ENCODE peak calls at places on chromosomes 4 and X, in six cellular contexts. One of them, this sample, is unnamed.

GRCh38 chrX:155094468-155095061 is 23.3 kb downstream of the BRCC3 start:
- DNase-seq in HepG2: peak
- DNase-seq in K562: peak
- DNase-seq in A549: peak
- DNase-seq in endothelial cell of umbilical vein: peak
- DNase-seq in GM12878: no peak
- DNase-seq in this sample: peak

GRCh38 chrX:129606918-129607317 is 47.8 kb downstream of the APLN start:
- DNase-seq in A549: peak
- DNase-seq in GM12878: peak
- DNase-seq in K562: peak
- DNase-seq in HepG2: peak
- DNase-seq in endothelial cell of umbilical vein: peak
- DNase-seq in this sample: peak

GRCh38 chr4:101160792-101161592 is 186.3 kb downstream of the PPP3CA start:
- DNase-seq in GM12878: no peak
- DNase-seq in A549: peak
- DNase-seq in K562: no peak
- DNase-seq in HepG2: no peak
- DNase-seq in endothelial cell of umbilical vein: no peak
- DNase-seq in this sample: no peak

GRCh38 chr4:139807483-139807882 is 141.9 kb downstream of the MGST2 start:
- DNase-seq in endothelial cell of umbilical vein: no peak
- DNase-seq in GM12878: no peak
- DNase-seq in HepG2: no peak
- DNase-seq in A549: no peak
- DNase-seq in K562: no peak
- DNase-seq in this sample: no peak

GRCh38 chr4:80989921-80990544 is 40.5 kb upstream of the BMP3 start:
- DNase-seq in GM12878: peak
- DNase-seq in K562: peak
- DNase-seq in endothelial cell of umbilical vein: peak
- DNase-seq in A549: peak
- DNase-seq in HepG2: peak
- DNase-seq in this sample: peak

GRCh38 chr4:183403486-183403885 is 41.0 kb upstream of the CDKN2AIP start:
- DNase-seq in endothelial cell of umbilical vein: no peak
- DNase-seq in K562: no peak
- DNase-seq in GM12878: no peak
- DNase-seq in A549: no peak
- DNase-seq in HepG2: no peak
- DNase-seq in this sample: peak

GRCh38 chr4:81498046-81498445 is 26.3 kb upstream of the RASGEF1B start:
- DNase-seq in GM12878: no peak
- DNase-seq in endothelial cell of umbilical vein: no peak
- DNase-seq in HepG2: no peak
- DNase-seq in K562: no peak
- DNase-seq in A549: no peak
- DNase-seq in this sample: no peak

GRCh38 chr4:43754566-43754965 is 694.0 kb downstream of the KCTD8 start:
- DNase-seq in endothelial cell of umbilical vein: no peak
- DNase-seq in GM12878: no peak
- DNase-seq in A549: no peak
- DNase-seq in HepG2: no peak
- DNase-seq in K562: no peak
- DNase-seq in this sample: no peak

GRCh38 chr4:89196056-89196674 is 84.8 kb downstream of the TIGD2 start:
- DNase-seq in GM12878: no peak
- DNase-seq in K562: peak
- DNase-seq in endothelial cell of umbilical vein: no peak
- DNase-seq in A549: peak
- DNase-seq in HepG2: no peak
- DNase-seq in this sample: no peak

GRCh38 chrX:150533863-150534262 is 34.6 kb upstream of the MTM1 start:
- DNase-seq in endothelial cell of umbilical vein: no peak
- DNase-seq in K562: peak
- DNase-seq in HepG2: no peak
- DNase-seq in A549: no peak
- DNase-seq in GM12878: no peak
- DNase-seq in this sample: peak

GRCh38 chr4:81180916-81181315 is 34.1 kb downstream of the PRKG2 start:
- DNase-seq in GM12878: no peak
- DNase-seq in HepG2: no peak
- DNase-seq in A549: no peak
- DNase-seq in K562: no peak
- DNase-seq in endothelial cell of umbilical vein: no peak
- DNase-seq in this sample: peak

GRCh38 chr4:4922441-4922840 is 63.0 kb downstream of the MSX1 start:
- DNase-seq in HepG2: no peak
- DNase-seq in A549: no peak
- DNase-seq in endothelial cell of umbilical vein: no peak
- DNase-seq in K562: no peak
- DNase-seq in GM12878: no peak
- DNase-seq in this sample: no peak

GRCh38 chr4:158172558-158173258 is at the start of gene GASK1B:
- DNase-seq in A549: peak
- DNase-seq in HepG2: peak
- DNase-seq in GM12878: no peak
- DNase-seq in endothelial cell of umbilical vein: peak
- DNase-seq in K562: peak
- DNase-seq in this sample: peak

GRCh38 chrX:119784747-119785446 is 6.5 kb downstream of the RPL39 start:
- DNase-seq in endothelial cell of umbilical vein: peak
- DNase-seq in GM12878: no peak
- DNase-seq in HepG2: no peak
- DNase-seq in A549: peak
- DNase-seq in K562: peak
- DNase-seq in this sample: peak

GRCh38 chr4:55132775-55133174 is 7.4 kb upstream of the KDR start:
- DNase-seq in HepG2: no peak
- DNase-seq in A549: no peak
- DNase-seq in K562: no peak
- DNase-seq in GM12878: no peak
- DNase-seq in endothelial cell of umbilical vein: no peak
- DNase-seq in this sample: no peak

GRCh38 chr4:124234771-124235170 is 477.8 kb downstream of the ANKRD50 start:
- DNase-seq in GM12878: no peak
- DNase-seq in A549: no peak
- DNase-seq in HepG2: no peak
- DNase-seq in K562: no peak
- DNase-seq in endothelial cell of umbilical vein: no peak
- DNase-seq in this sample: no peak

GRCh38 chr4:104470770-104471169 is 23.9 kb downstream of the CXXC4 start:
- DNase-seq in A549: no peak
- DNase-seq in GM12878: no peak
- DNase-seq in HepG2: peak
- DNase-seq in K562: no peak
- DNase-seq in endothelial cell of umbilical vein: no peak
- DNase-seq in this sample: no peak
- TF ChIP-seq MYC in A549: no peak
- TF ChIP-seq MYC in GM12878: no peak
- TF ChIP-seq MYC in HepG2: no peak
- TF ChIP-seq MYC in K562: no peak
- TF ChIP-seq MYC in endothelial cell of umbilical vein: no peak
- TF ChIP-seq MYC in this sample: no peak

GRCh38 chr4:38235338-38235737 is 275.1 kb downstream of the PTTG2 start:
- DNase-seq in endothelial cell of umbilical vein: no peak
- DNase-seq in HepG2: no peak
- DNase-seq in GM12878: no peak
- DNase-seq in A549: no peak
- DNase-seq in K562: no peak
- DNase-seq in this sample: no peak
- H3K4me3 ChIP-seq in endothelial cell of umbilical vein: no peak
- H3K4me3 ChIP-seq in HepG2: no peak
- H3K4me3 ChIP-seq in GM12878: no peak
- H3K4me3 ChIP-seq in A549: no peak
- H3K4me3 ChIP-seq in K562: no peak
- H3K4me3 ChIP-seq in this sample: no peak

DNA sequence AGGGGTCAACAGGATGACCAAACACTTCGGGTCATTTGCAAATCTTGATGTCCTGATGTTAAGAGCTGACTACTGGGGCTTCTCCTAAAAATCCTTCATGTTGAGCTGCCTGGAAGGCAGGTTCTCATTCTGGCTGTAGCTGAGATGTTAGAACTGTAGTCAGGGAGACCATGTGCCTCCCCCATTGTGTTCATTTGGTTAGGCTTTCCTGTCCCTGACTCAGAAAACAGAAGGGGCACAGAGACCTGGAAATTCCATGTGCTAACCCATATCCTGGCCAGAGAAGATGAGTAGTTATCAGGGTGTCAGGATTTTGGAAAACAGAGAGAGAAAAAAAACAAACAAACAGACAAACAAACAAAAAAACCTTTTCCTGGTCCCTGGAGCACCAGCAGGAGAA is 177.5 kb downstream of the AR start:
- DNase-seq in GM12878: no peak
- DNase-seq in HepG2: no peak
- DNase-seq in A549: no peak
- DNase-seq in K562: no peak
- DNase-seq in endothelial cell of umbilical vein: peak
- DNase-seq in this sample: no peak
- TF ChIP-seq MYC in GM12878: no peak
- TF ChIP-seq MYC in HepG2: no peak
- TF ChIP-seq MYC in A549: no peak
- TF ChIP-seq MYC in K562: no peak
- TF ChIP-seq MYC in endothelial cell of umbilical vein: no peak
- TF ChIP-seq MYC in this sample: no peak

GRCh38 chrX:55056820-55057690 is 17.8 kb upstream of the PAGE2B start:
- DNase-seq in endothelial cell of umbilical vein: peak
- DNase-seq in GM12878: no peak
- DNase-seq in A549: no peak
- DNase-seq in K562: peak
- DNase-seq in HepG2: no peak
- DNase-seq in this sample: no peak

DNA sequence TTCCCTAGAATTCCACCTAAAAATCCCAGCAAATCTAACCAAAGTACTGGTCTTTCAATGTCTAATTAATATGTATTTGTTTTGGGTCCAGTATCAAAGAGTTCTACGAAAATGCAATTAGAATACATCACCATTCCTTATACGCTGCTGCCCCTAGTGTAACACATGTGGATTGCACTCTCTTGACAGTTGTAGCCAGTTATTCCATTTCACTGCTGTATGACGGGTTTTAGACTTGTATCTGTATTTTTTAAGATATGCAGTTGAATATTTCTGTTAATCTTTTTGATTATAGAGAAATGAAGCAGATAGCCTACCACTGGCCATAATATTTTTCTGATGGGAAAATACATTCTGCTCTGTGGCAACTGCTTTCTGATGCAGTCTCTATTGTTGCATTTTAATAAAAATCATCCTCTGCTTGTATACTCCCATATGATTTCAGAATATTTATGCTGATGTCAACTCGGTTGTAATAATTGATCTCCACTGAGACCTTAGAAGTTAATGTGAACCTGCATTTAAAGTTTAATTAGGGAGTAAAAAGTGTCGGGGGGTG is 17.1 kb upstream of the PAGE2B start:
- DNase-seq in HepG2: peak
- DNase-seq in GM12878: no peak
- DNase-seq in K562: peak
- DNase-seq in A549: peak
- DNase-seq in endothelial cell of umbilical vein: peak
- DNase-seq in this sample: peak
- H3K4me3 ChIP-seq in HepG2: no peak
- H3K4me3 ChIP-seq in GM12878: no peak
- H3K4me3 ChIP-seq in K562: no peak
- H3K4me3 ChIP-seq in A549: no peak
- H3K4me3 ChIP-seq in endothelial cell of umbilical vein: no peak
- H3K4me3 ChIP-seq in this sample: no peak

GRCh38 chr4:84583871-84584373 is 995 bp downstream of the CDS1 start:
- DNase-seq in HepG2: no peak
- DNase-seq in endothelial cell of umbilical vein: no peak
- DNase-seq in GM12878: no peak
- DNase-seq in A549: no peak
- DNase-seq in K562: no peak
- DNase-seq in this sample: peak
- TF ChIP-seq MYC in HepG2: no peak
- TF ChIP-seq MYC in endothelial cell of umbilical vein: no peak
- TF ChIP-seq MYC in GM12878: no peak
- TF ChIP-seq MYC in A549: no peak
- TF ChIP-seq MYC in K562: no peak
- TF ChIP-seq MYC in this sample: no peak

DNA sequence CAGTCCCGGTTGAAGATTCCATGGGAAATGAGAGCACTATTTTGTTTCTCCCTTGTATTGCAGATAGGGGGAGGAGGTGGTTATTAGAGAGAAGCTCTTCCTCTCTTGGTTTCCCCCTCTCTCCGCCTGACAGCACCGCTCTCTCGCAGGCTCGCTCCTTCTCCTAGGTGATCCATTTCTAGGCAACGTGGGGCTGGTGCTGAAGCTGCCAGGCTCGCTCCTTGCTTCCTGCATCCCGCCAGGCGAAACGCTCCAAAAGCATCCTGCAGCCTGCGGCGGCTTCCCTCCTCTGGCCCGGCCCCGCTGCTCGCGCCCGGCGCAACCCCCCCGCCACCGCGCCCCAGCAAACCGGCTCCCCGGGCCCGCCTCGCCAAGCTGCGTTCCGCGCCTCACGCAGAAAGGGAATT is at the start of gene GRID2:
- DNase-seq in GM12878: no peak
- DNase-seq in A549: no peak
- DNase-seq in K562: no peak
- DNase-seq in HepG2: no peak
- DNase-seq in endothelial cell of umbilical vein: peak
- DNase-seq in this sample: no peak
- H3K4me3 ChIP-seq in GM12878: no peak
- H3K4me3 ChIP-seq in A549: peak
- H3K4me3 ChIP-seq in K562: no peak
- H3K4me3 ChIP-seq in HepG2: no peak
- H3K4me3 ChIP-seq in endothelial cell of umbilical vein: no peak
- H3K4me3 ChIP-seq in this sample: no peak

GRCh38 chr4:62324215-62324614 is 1124.1 kb downstream of the ADGRL3 start:
- DNase-seq in A549: no peak
- DNase-seq in GM12878: no peak
- DNase-seq in endothelial cell of umbilical vein: no peak
- DNase-seq in HepG2: no peak
- DNase-seq in K562: no peak
- DNase-seq in this sample: no peak
- TF ChIP-seq MYC in A549: no peak
- TF ChIP-seq MYC in GM12878: no peak
- TF ChIP-seq MYC in endothelial cell of umbilical vein: no peak
- TF ChIP-seq MYC in HepG2: no peak
- TF ChIP-seq MYC in K562: no peak
- TF ChIP-seq MYC in this sample: no peak

GRCh38 chr4:3462321-3462789 is 751 bp upstream of the DOK7 start:
- DNase-seq in K562: no peak
- DNase-seq in A549: no peak
- DNase-seq in HepG2: peak
- DNase-seq in GM12878: no peak
- DNase-seq in endothelial cell of umbilical vein: no peak
- DNase-seq in this sample: no peak
- H3K4me3 ChIP-seq in K562: no peak
- H3K4me3 ChIP-seq in A549: no peak
- H3K4me3 ChIP-seq in HepG2: no peak
- H3K4me3 ChIP-seq in GM12878: no peak
- H3K4me3 ChIP-seq in endothelial cell of umbilical vein: no peak
- H3K4me3 ChIP-seq in this sample: no peak